ENCODE peak calls at places on chromosome 20, in eight cellular contexts. One of them, this sample, is unnamed.
A peak's percentile ranks its signal among the peaks of the same experiment; 100 is the strongest.

GRCh38 chr20:36132802-36133211 is 21.7 kb upstream of the EPB41L1 start:
- DNase-seq in left ventricle myocardium inferior: no peak
- DNase-seq in GM12865: no peak
- DNase-seq in A549: no peak
- DNase-seq in CD8-positive, alpha-beta T cell: no peak
- DNase-seq in Panc1: no peak
- DNase-seq in mucosa of descending colon: no peak
- DNase-seq in tibial nerve: peak; percentile 38
- DNase-seq in this sample: no peak

GRCh38 chr20:33636776-33637175 is 25.4 kb upstream of the C20orf144 start:
- DNase-seq in tibial nerve: no peak
- DNase-seq in mucosa of descending colon: no peak
- DNase-seq in Panc1: no peak
- DNase-seq in CD8-positive, alpha-beta T cell: no peak
- DNase-seq in GM12865: no peak
- DNase-seq in left ventricle myocardium inferior: no peak
- DNase-seq in A549: no peak
- DNase-seq in this sample: no peak

GRCh38 chr20:10658051-10658823 is 15.6 kb downstream of the JAG1 start:
- DNase-seq in CD8-positive, alpha-beta T cell: no peak
- DNase-seq in A549: no peak
- DNase-seq in Panc1: no peak
- DNase-seq in left ventricle myocardium inferior: no peak
- DNase-seq in tibial nerve: no peak
- DNase-seq in GM12865: no peak
- DNase-seq in mucosa of descending colon: no peak
- DNase-seq in this sample: no peak

GRCh38 chr20:52859156-52859887 is 112.8 kb upstream of the TSHZ2 start:
- DNase-seq in CD8-positive, alpha-beta T cell: no peak
- DNase-seq in tibial nerve: no peak
- DNase-seq in mucosa of descending colon: no peak
- DNase-seq in GM12865: no peak
- DNase-seq in Panc1: no peak
- DNase-seq in A549: no peak
- DNase-seq in left ventricle myocardium inferior: peak; percentile 16
- DNase-seq in this sample: no peak

GRCh38 chr20:33016581-33017109 is 9.1 kb downstream of the BPIFB2 start:
- DNase-seq in tibial nerve: no peak
- DNase-seq in mucosa of descending colon: no peak
- DNase-seq in A549: no peak
- DNase-seq in GM12865: no peak
- DNase-seq in left ventricle myocardium inferior: no peak
- DNase-seq in CD8-positive, alpha-beta T cell: no peak
- DNase-seq in Panc1: no peak
- DNase-seq in this sample: no peak

GRCh38 chr20:2133318-2134183 is 31.9 kb downstream of the STK35 start:
- DNase-seq in A549: peak; percentile 35
- DNase-seq in Panc1: no peak
- DNase-seq in left ventricle myocardium inferior: no peak
- DNase-seq in CD8-positive, alpha-beta T cell: no peak
- DNase-seq in GM12865: no peak
- DNase-seq in tibial nerve: no peak
- DNase-seq in mucosa of descending colon: no peak
- DNase-seq in this sample: no peak

GRCh38 chr20:45253260-45253659 is 1.1 kb downstream of the SLPI start:
- DNase-seq in CD8-positive, alpha-beta T cell: no peak
- DNase-seq in GM12865: no peak
- DNase-seq in Panc1: no peak
- DNase-seq in left ventricle myocardium inferior: no peak
- DNase-seq in mucosa of descending colon: no peak
- DNase-seq in tibial nerve: no peak
- DNase-seq in A549: no peak
- DNase-seq in this sample: no peak

GRCh38 chr20:46022411-46023147 is 6.4 kb upstream of the SLC12A5 start:
- DNase-seq in left ventricle myocardium inferior: peak; percentile 54
- DNase-seq in GM12865: peak; percentile 71
- DNase-seq in tibial nerve: no peak
- DNase-seq in CD8-positive, alpha-beta T cell: peak; percentile 84
- DNase-seq in A549: peak; percentile 51
- DNase-seq in mucosa of descending colon: peak; percentile 76
- DNase-seq in Panc1: no peak
- DNase-seq in this sample: peak; percentile 86

GRCh38 chr20:60718743-60719142 is 533.3 kb upstream of the CDH4 start:
- DNase-seq in mucosa of descending colon: no peak
- DNase-seq in tibial nerve: no peak
- DNase-seq in GM12865: no peak
- DNase-seq in CD8-positive, alpha-beta T cell: no peak
- DNase-seq in Panc1: no peak
- DNase-seq in A549: no peak
- DNase-seq in left ventricle myocardium inferior: no peak
- DNase-seq in this sample: no peak

GRCh38 chr20:46144626-46145025 is 26.5 kb downstream of the CD40 start:
- DNase-seq in tibial nerve: no peak
- DNase-seq in left ventricle myocardium inferior: no peak
- DNase-seq in GM12865: no peak
- DNase-seq in CD8-positive, alpha-beta T cell: no peak
- DNase-seq in A549: no peak
- DNase-seq in Panc1: no peak
- DNase-seq in mucosa of descending colon: no peak
- DNase-seq in this sample: no peak

GRCh38 chr20:44089987-44090674 is 96.9 kb downstream of the JPH2 start:
- DNase-seq in Panc1: no peak
- DNase-seq in mucosa of descending colon: peak; percentile 40
- DNase-seq in tibial nerve: no peak
- DNase-seq in CD8-positive, alpha-beta T cell: no peak
- DNase-seq in GM12865: peak; percentile 81
- DNase-seq in A549: peak; percentile 36
- DNase-seq in left ventricle myocardium inferior: no peak
- DNase-seq in this sample: peak; percentile 59

GRCh38 chr20:20373046-20373706 is 5.3 kb downstream of the INSM1 start:
- DNase-seq in tibial nerve: no peak
- DNase-seq in A549: no peak
- DNase-seq in CD8-positive, alpha-beta T cell: no peak
- DNase-seq in mucosa of descending colon: no peak
- DNase-seq in Panc1: no peak
- DNase-seq in left ventricle myocardium inferior: no peak
- DNase-seq in GM12865: no peak
- DNase-seq in this sample: no peak

GRCh38 chr20:300345-300744 is 3.0 kb downstream of the ZCCHC3 start:
- DNase-seq in A549: no peak
- DNase-seq in left ventricle myocardium inferior: no peak
- DNase-seq in GM12865: no peak
- DNase-seq in CD8-positive, alpha-beta T cell: no peak
- DNase-seq in mucosa of descending colon: no peak
- DNase-seq in tibial nerve: no peak
- DNase-seq in Panc1: no peak
- DNase-seq in this sample: no peak

DNA sequence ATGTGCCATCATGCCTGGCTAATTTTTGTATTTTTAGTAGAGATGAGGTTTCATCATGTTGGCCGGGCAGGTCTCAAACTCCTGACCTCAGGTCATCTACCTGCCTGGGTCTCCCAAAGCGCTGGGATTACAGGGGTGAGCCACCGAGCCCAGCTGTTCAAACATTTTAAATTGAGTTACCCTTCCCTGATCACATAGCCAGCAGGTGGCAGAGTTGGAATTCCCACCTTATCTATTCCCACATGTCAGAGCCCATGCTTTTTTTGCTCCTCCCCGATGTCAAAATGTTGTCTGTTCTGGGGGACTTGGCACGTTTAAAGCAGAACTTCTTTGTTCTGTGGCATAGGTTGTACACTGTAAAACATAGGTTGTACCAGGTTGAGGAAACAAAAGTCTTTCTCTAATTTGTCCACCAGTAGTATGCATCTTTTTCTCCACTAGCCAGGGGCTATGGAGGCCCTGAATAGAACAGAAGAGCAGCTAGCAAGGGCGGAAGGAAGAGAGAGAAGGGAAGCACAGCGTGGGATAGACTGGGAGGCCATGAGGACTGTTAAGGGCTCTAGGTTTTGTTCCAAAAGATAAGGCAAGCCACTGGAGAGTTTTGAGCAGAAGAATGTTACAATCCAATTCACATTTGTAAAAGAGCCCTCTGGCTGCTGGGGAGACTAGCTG is 7.3 kb upstream of the LBP start:
- DNase-seq in mucosa of descending colon: peak; percentile 27
- DNase-seq in CD8-positive, alpha-beta T cell: no peak
- DNase-seq in Panc1: no peak
- DNase-seq in tibial nerve: no peak
- DNase-seq in A549: no peak
- DNase-seq in GM12865: no peak
- DNase-seq in left ventricle myocardium inferior: no peak
- DNase-seq in this sample: no peak
- TF ChIP-seq CTCF in mucosa of descending colon: no peak
- TF ChIP-seq CTCF in CD8-positive, alpha-beta T cell: no peak
- TF ChIP-seq CTCF in Panc1: peak; percentile 68
- TF ChIP-seq CTCF in tibial nerve: peak; percentile 9
- TF ChIP-seq CTCF in A549: no peak
- TF ChIP-seq CTCF in GM12865: no peak
- TF ChIP-seq CTCF in left ventricle myocardium inferior: peak; percentile 49
- TF ChIP-seq CTCF in this sample: no peak

DNA sequence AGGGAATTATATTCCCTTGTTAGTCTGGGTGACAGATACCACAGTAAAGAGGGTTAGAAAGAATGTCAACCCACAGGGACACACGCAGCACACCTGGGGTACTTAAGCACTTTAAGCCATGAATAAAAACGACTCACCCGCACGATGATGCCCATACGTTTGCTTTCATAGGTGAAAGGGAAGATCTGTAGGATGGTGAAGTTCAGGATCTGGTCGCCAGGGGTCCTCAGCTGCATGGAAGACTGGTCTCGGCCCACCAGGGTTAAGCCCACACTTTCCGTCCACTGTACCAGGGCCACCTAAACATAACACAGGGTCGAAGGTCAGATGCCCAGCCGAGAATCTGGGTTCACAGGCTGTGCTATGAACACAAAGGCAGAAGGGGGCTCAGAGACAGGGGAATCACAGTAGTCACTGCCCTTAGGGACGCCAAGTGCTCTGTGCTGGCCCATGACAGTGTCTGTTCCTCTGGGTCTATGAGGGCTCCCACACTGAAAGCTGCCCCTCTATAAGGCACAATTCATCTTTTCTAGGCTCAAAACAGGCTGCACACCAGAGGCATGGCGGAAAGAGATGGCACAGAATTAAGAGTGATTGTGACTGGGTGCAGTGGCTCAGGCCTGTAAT is 96.8 kb upstream of the NFATC2 start:
- DNase-seq in mucosa of descending colon: peak; percentile 79
- DNase-seq in GM12865: peak; percentile 67
- DNase-seq in left ventricle myocardium inferior: peak; percentile 63
- DNase-seq in Panc1: no peak
- DNase-seq in A549: peak; percentile 74
- DNase-seq in CD8-positive, alpha-beta T cell: peak; percentile 50
- DNase-seq in tibial nerve: peak; percentile 65
- DNase-seq in this sample: no peak
- TF ChIP-seq CTCF in mucosa of descending colon: peak; percentile 65
- TF ChIP-seq CTCF in GM12865: peak; percentile 75
- TF ChIP-seq CTCF in left ventricle myocardium inferior: peak; percentile 90
- TF ChIP-seq CTCF in Panc1: peak; percentile 93
- TF ChIP-seq CTCF in A549: peak; percentile 92
- TF ChIP-seq CTCF in CD8-positive, alpha-beta T cell: peak; percentile 59
- TF ChIP-seq CTCF in tibial nerve: peak; percentile 74
- TF ChIP-seq CTCF in this sample: peak; percentile 69

GRCh38 chr20:17749979-17750721 is 50.4 kb downstream of the BANF2 start:
- DNase-seq in mucosa of descending colon: peak; percentile 29
- DNase-seq in A549: no peak
- DNase-seq in CD8-positive, alpha-beta T cell: no peak
- DNase-seq in GM12865: no peak
- DNase-seq in left ventricle myocardium inferior: peak; percentile 73
- DNase-seq in tibial nerve: no peak
- DNase-seq in Panc1: no peak
- DNase-seq in this sample: no peak
- TF ChIP-seq CTCF in mucosa of descending colon: no peak
- TF ChIP-seq CTCF in A549: no peak
- TF ChIP-seq CTCF in CD8-positive, alpha-beta T cell: no peak
- TF ChIP-seq CTCF in GM12865: no peak
- TF ChIP-seq CTCF in left ventricle myocardium inferior: no peak
- TF ChIP-seq CTCF in tibial nerve: no peak
- TF ChIP-seq CTCF in Panc1: no peak
- TF ChIP-seq CTCF in this sample: no peak

GRCh38 chr20:58838174-58838573 is 12.5 kb downstream of the GNAS-AS1 start:
- DNase-seq in GM12865: no peak
- DNase-seq in Panc1: no peak
- DNase-seq in mucosa of descending colon: no peak
- DNase-seq in tibial nerve: no peak
- DNase-seq in A549: no peak
- DNase-seq in CD8-positive, alpha-beta T cell: no peak
- DNase-seq in left ventricle myocardium inferior: no peak
- DNase-seq in this sample: no peak
- TF ChIP-seq CTCF in GM12865: no peak
- TF ChIP-seq CTCF in Panc1: peak; percentile 34
- TF ChIP-seq CTCF in mucosa of descending colon: no peak
- TF ChIP-seq CTCF in tibial nerve: no peak
- TF ChIP-seq CTCF in A549: no peak
- TF ChIP-seq CTCF in CD8-positive, alpha-beta T cell: no peak
- TF ChIP-seq CTCF in left ventricle myocardium inferior: no peak
- TF ChIP-seq CTCF in this sample: no peak

GRCh38 chr20:63246490-63247284 is 7.6 kb downstream of the NKAIN4 start:
- DNase-seq in GM12865: no peak
- DNase-seq in mucosa of descending colon: no peak
- DNase-seq in A549: no peak
- DNase-seq in left ventricle myocardium inferior: no peak
- DNase-seq in tibial nerve: no peak
- DNase-seq in Panc1: no peak
- DNase-seq in CD8-positive, alpha-beta T cell: no peak
- DNase-seq in this sample: no peak
- TF ChIP-seq CTCF in GM12865: no peak
- TF ChIP-seq CTCF in mucosa of descending colon: no peak
- TF ChIP-seq CTCF in A549: no peak
- TF ChIP-seq CTCF in left ventricle myocardium inferior: no peak
- TF ChIP-seq CTCF in tibial nerve: no peak
- TF ChIP-seq CTCF in Panc1: no peak
- TF ChIP-seq CTCF in CD8-positive, alpha-beta T cell: no peak
- TF ChIP-seq CTCF in this sample: no peak

This sample was measured in GM13977.